ENCODE peak calls at places on chromosomes 5 and 9, in six cellular contexts. Q is kidney, L is GM12865, N is AG10803, P is transverse colon, O is mammary epithelial cell. S is an unnamed sample.

GRCh38 chr9:34575775-34576592 is 13.5 kb downstream of the CNTFR start:
- DNase-seq in Q (peak; percentile 51), L (no peak), N (no peak), P (peak; percentile 54), O (no peak), S (no peak)

GRCh38 chr5:73764996-73765395 is 139.0 kb downstream of the ARHGEF28 start:
- DNase-seq in Q (no peak), L (no peak), N (no peak), P (no peak), O (no peak), S (no peak)

GRCh38 chr5:125411163-125412050 is 665.0 kb upstream of the ZNF608 start:
- DNase-seq in Q (no peak), L (peak; percentile 90), N (no peak), P (peak; percentile 33), O (peak; percentile 69), S (no peak)

GRCh38 chr5:126656397-126657007 is 55.8 kb downstream of the PHAX start:
- DNase-seq in Q (no peak), L (peak; percentile 56), N (peak; percentile 57), P (no peak), O (no peak), S (peak; percentile 58)

GRCh38 chr5:55218966-55219365 is 8.1 kb downstream of the MCIDAS start:
- DNase-seq in Q (peak; percentile 89), L (no peak), N (no peak), P (peak; percentile 89), O (peak; percentile 73), S (no peak)

GRCh38 chr5:37064442-37064841 is 184.7 kb downstream of the CPLANE1 start:
- DNase-seq in Q (no peak), L (no peak), N (no peak), P (no peak), O (no peak), S (no peak)

GRCh38 chr9:114291064-114291474 is 31.8 kb upstream of the ORM1 start:
- DNase-seq in Q (peak; percentile 80), L (peak; percentile 61), N (peak; percentile 58), P (peak; percentile 75), O (peak; percentile 50), S (peak; percentile 70)

GRCh38 chr9:77433675-77434445 is 214.3 kb downstream of the GNA14 start:
- DNase-seq in Q (peak; percentile 82), L (peak; percentile 53), N (peak; percentile 74), P (peak; percentile 55), O (peak; percentile 36), S (peak; percentile 68)

GRCh38 chr5:72457491-72457890 is 49.7 kb downstream of the ZNF366 start:
- DNase-seq in Q (no peak), L (no peak), N (no peak), P (no peak), O (no peak), S (no peak)

GRCh38 chr5:1171340-1171941 is 30.0 kb upstream of the SLC6A19 start:
- DNase-seq in Q (peak; percentile 52), L (no peak), N (peak; percentile 67), P (no peak), O (no peak), S (peak; percentile 54)

DNA sequence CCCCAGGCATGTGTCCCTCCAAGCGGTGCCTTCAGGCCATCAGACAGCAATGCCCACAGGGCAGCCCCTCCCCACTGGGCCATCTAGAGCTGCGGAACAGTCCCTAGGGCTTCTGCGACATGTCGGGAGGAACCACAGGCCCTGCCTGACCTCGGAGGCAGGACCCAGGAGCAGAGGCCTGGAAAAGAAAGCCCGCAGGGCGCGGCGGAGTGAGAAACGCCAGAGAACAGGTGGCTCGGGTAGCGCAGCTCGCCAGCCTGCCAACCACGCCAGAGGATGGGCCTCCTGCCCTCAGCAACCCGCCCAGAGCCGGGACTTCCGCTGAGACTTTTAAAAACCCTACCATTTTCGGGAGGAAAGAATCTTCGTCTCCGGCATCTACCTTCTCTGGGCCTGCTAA is 715 bp downstream of the LCN8 start:
- DNase-seq in Q (peak; percentile 66), L (no peak), N (no peak), P (no peak), O (no peak), S (no peak)
- H3K4me3 ChIP-seq in Q (no peak overlapping the region), L (no peak overlapping the region), N (no peak overlapping the region), P (no peak overlapping the region), O (no peak overlapping the region), S (no peak overlapping the region)

GRCh38 chr5:33470544-33470943 is 29.8 kb downstream of the TARS1 start:
- DNase-seq in Q (no peak), L (no peak), N (peak; percentile 61), P (no peak), O (peak; percentile 31), S (peak; percentile 80)
- TF ChIP-seq CTCF in Q (peak; percentile 38), L (no peak), N (peak; percentile 55), P (peak; percentile 16), O (peak; percentile 42), S (peak; percentile 65)

GRCh38 chr5:132295505-132296411 is 1.6 kb downstream of the SLC22A4 start:
- DNase-seq in Q (no peak), L (no peak), N (no peak), P (no peak), O (peak; percentile 30), S (no peak)
- H3K4me3 ChIP-seq in Q (peak overlapping the region; percentile 63), L (no peak overlapping the region), N (peak overlapping the region; percentile 88), P (peak overlapping the region; percentile 65), O (peak overlapping the region; percentile 60), S (peak overlapping the region; percentile 70)

DNA sequence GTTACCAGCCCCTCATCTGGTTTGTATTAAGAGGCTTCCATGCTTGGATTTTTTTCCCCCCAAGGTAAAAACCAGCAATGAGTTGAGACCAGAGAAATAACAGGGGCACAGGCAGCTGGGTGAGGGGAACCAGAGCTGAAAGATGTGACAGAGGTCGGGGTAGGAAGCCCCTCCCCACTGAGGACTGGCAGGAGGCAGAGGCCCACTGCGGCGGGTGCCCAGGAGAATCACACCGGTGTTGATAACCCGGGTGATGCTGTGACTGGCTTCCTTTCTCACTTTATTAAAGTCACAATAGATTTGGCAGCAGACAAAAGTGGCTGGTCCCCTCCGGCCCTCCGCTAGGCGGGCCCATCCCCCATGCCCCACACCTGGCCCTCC is 116.5 kb upstream of the PHYKPL start:
- DNase-seq in Q (peak; percentile 15), L (no peak), N (no peak), P (no peak), O (no peak), S (no peak)
- TF ChIP-seq CTCF in Q (no peak), L (no peak), N (no peak), P (no peak), O (no peak), S (no peak)

GRCh38 chr5:107370569-107370968 is 300.2 kb downstream of the EFNA5 start:
- DNase-seq in Q (no peak), L (no peak), N (no peak), P (no peak), O (peak; percentile 86), S (no peak)

GRCh38 chr5:107369622-107370021 is 301.1 kb downstream of the EFNA5 start:
- DNase-seq in Q (no peak), L (no peak), N (no peak), P (no peak), O (no peak), S (no peak)

GRCh38 chr5:107376546-107377276 is 294.0 kb downstream of the EFNA5 start:
- DNase-seq in Q (no peak), L (no peak), N (no peak), P (no peak), O (peak; percentile 33), S (peak; percentile 31)

GRCh38 chr5:107373511-107374263 is 297.1 kb downstream of the EFNA5 start:
- DNase-seq in Q (no peak), L (no peak), N (no peak), P (no peak), O (no peak), S (no peak)

GRCh38 chr5:107372723-107373487 is 297.8 kb downstream of the EFNA5 start:
- DNase-seq in Q (no peak), L (no peak), N (no peak), P (no peak), O (no peak), S (peak; percentile 27)
- H3K4me3 ChIP-seq in Q (no peak overlapping the region), L (no peak overlapping the region), N (no peak overlapping the region), P (no peak overlapping the region), O (no peak overlapping the region), S (no peak overlapping the region)

GRCh38 chr5:157484768-157485167 is 24.8 kb downstream of the NIPAL4 start:
- DNase-seq in Q (no peak), L (no peak), N (peak; percentile 89), P (no peak), O (no peak), S (peak; percentile 66)
- TF ChIP-seq CTCF in Q (no peak), L (no peak), N (no peak), P (no peak), O (no peak), S (no peak)

GRCh38 chr5:161545701-161546462 is 643 bp downstream of the GABRB2 start:
- DNase-seq in Q (no peak), L (peak; percentile 16), N (no peak), P (no peak), O (no peak), S (no peak)
- H3K4me3 ChIP-seq in Q (peak overlapping the region; percentile 52), L (peak overlapping the region; percentile 87), N (peak overlapping the region; percentile 54), P (peak overlapping the region; percentile 48), O (no peak overlapping the region), S (no peak overlapping the region)

DNA sequence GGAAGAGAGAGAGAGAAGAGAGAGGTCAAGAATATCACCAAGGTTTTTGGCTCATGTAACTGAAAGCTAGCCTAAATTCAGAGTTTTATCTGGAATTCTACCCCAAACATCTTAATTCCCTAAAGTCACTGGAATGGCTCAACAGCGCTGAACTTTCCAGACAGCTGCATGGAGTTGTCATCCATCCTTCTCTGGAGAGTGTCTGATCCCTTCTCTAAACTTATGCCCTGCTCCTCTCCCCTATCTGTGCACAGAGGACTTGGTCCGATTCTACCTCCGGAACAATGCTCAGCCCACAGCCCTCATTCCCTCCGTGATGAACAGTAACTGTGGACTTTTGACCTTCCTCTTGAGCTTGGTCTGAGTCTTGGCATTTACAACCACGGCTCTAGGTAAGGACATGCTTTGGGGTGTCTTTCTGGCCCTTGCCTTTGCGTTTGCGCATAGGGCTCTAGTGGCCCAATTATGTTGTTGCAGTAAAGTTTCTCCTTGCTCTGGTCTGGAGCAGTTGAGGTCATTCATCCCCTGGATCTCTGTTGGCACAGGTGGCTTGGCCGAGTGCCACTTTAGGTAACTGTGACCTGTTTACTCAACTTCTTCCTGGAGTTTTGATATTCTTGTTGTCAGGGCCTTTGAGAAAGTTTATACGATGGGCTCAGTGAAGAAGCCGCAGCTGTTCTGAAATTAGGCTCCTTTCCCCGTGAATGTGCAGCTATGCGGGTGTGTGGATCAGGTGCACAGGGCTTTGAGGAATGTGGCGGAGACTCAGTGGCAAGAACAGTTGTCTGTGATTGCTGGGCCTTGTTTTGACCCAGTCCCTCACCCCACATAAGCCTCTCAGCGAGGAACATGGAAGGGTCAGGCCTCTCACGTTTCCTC is 18.4 kb upstream of the CD180 start:
- DNase-seq in Q (no peak), L (no peak), N (no peak), P (peak; percentile 70), O (no peak), S (no peak)
- TF ChIP-seq CTCF in Q (no peak), L (no peak), N (no peak), P (peak; percentile 48), O (no peak), S (no peak)

DNA sequence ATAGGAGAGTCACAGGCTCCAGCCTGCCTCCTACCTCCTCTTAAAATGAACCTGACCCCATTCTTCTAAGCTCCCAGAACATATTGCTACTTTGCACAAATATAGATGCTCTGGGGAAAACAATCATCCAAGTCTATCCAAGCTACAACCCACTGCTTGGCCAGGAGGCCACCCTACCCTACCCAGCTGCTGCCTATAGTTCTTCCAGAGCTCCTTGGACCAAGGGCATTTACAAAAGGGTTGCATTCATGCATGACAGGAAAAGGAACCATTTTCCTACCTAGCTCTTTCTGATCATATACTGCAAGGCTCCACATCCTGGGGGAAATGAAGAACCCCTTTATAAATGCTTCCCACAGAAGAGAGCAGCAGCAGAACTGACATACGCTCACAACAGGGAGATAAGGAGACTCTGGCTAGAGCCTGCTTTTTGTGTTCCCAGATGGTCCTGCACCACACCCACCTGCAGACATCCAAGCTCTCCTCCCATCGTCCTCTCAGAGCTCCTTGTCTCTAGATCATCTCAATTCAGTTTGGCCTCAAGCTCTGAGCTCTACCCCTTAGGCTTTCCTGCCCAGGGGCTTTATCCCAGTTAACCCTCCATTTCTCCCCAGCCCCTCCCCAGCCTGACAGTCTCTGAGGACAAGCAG is 185.5 kb downstream of the SPOCK1 start:
- DNase-seq in Q (no peak), L (no peak), N (no peak), P (no peak), O (no peak), S (no peak)
- H3K4me3 ChIP-seq in Q (no peak overlapping the region), L (no peak overlapping the region), N (no peak overlapping the region), P (no peak overlapping the region), O (no peak overlapping the region), S (no peak overlapping the region)